ENCODE peak calls at places on chromosomes 12 and 14, in four cellular contexts. B is T-helper 2 cell, X is esophagus squamous epithelium, J is Calu3. H is an unnamed sample.

GRCh38 chr14:51828017-51828797 is 32.2 kb upstream of the GNG2 start:
- DNase-seq in B (peak; percentile 15), J (peak; percentile 60), X (no peak), H (no peak)

GRCh38 chr14:84006643-84007137 is 1523.3 kb upstream of the FLRT2 start:
- DNase-seq in J (no peak), X (no peak), B (no peak), H (no peak)

GRCh38 chr14:31441273-31442110 is 15.8 kb downstream of the DTD2 start:
- DNase-seq in B (no peak), J (no peak), X (no peak), H (no peak)

GRCh38 chr14:24398298-24398942 is 383 bp upstream of the NYNRIN start:
- DNase-seq in J (peak; percentile 15), B (no peak), X (no peak), H (no peak)

GRCh38 chr12:117485984-117486839 is 124.8 kb upstream of the NOS1 start:
- DNase-seq in J (no peak), X (no peak), B (no peak), H (no peak)

GRCh38 chr12:130350715-130351114 is 13.0 kb downstream of the PIWIL1 start:
- DNase-seq in X (no peak), J (no peak), B (no peak), H (no peak)

GRCh38 chr12:46370792-46371717 is 1.5 kb downstream of the SLC38A2 start:
- DNase-seq in J (peak; percentile 88), B (peak; percentile 90), X (peak; percentile 34), H (peak; percentile 80)

GRCh38 chr12:6871052-6871957 is 1.8 kb downstream of the SPSB2 start:
- DNase-seq in X (no peak), J (peak; percentile 74), B (peak; percentile 25), H (no peak)

GRCh38 chr14:73755434-73756014 is 41.3 kb upstream of the PNMA1 start:
- DNase-seq in J (peak; percentile 37), X (no peak), B (no peak), H (peak; percentile 54)

GRCh38 chr12:27140478-27140969 is 58.1 kb upstream of the C12orf71 start:
- DNase-seq in J (no peak), B (no peak), X (no peak), H (no peak)

GRCh38 chr12:111330800-111331752 is 37.8 kb downstream of the PHETA1 start:
- DNase-seq in B (no peak), J (peak; percentile 33), X (no peak), H (no peak)

GRCh38 chr14:49895480-49895879 is 2.6 kb downstream of the ARF6 start:
- DNase-seq in B (no peak), J (no peak), X (no peak), H (no peak)

GRCh38 chr12:25957898-25958253 is 606 bp upstream of the RASSF8 start:
- DNase-seq in B (no peak), X (no peak), J (no peak), H (no peak)

GRCh38 chr14:54712371-54712998 is 145.6 kb downstream of the SAMD4A start:
- DNase-seq in B (no peak), J (no peak), X (no peak), H (no peak)